ENCODE peak calls at places on chromosome 14, in six cellular contexts. One of them, this sample, is unnamed.

GRCh38 chr14:85934123-85934885 is 404.4 kb downstream of the FLRT2 start:
- DNase-seq in activated CD4-positive, alpha-beta T cell treated with anti-CD3 and anti-CD28 coated beads, Interleukin-2, amount 50 U/mL, for 1 hour: peak
- DNase-seq in stimulated activated CD8-positive, alpha-beta memory T cell treated with anti-CD3 and anti-CD28 coated beads, Interleukin-2, amount 100 ng/mL, for 1 hour: peak
- DNase-seq in stimulated activated naive B cell treated with anti-CD40 and anti-IgM and Interleukin-4, amounts not matched to agents 10 μg/mL and 1 μg/mL and 100 μg/mL, for 72 hours: peak
- DNase-seq in CD8-positive, alpha-beta memory T cell: peak
- DNase-seq in Right ventricle myocardium superior: no peak
- DNase-seq in this sample: no peak

GRCh38 chr14:38074091-38074490 is 133.6 kb upstream of the SSTR1 start:
- DNase-seq in activated CD4-positive, alpha-beta T cell treated with anti-CD3 and anti-CD28 coated beads, Interleukin-2, amount 50 U/mL, for 1 hour: no peak
- DNase-seq in stimulated activated CD8-positive, alpha-beta memory T cell treated with anti-CD3 and anti-CD28 coated beads, Interleukin-2, amount 100 ng/mL, for 1 hour: no peak
- DNase-seq in stimulated activated naive B cell treated with anti-CD40 and anti-IgM and Interleukin-4, amounts not matched to agents 10 μg/mL and 1 μg/mL and 100 μg/mL, for 72 hours: no peak
- DNase-seq in CD8-positive, alpha-beta memory T cell: no peak
- DNase-seq in Right ventricle myocardium superior: no peak
- DNase-seq in this sample: no peak

GRCh38 chr14:32576088-32576795 is 247.1 kb downstream of the AKAP6 start:
- DNase-seq in activated CD4-positive, alpha-beta T cell treated with anti-CD3 and anti-CD28 coated beads, Interleukin-2, amount 50 U/mL, for 1 hour: peak
- DNase-seq in stimulated activated CD8-positive, alpha-beta memory T cell treated with anti-CD3 and anti-CD28 coated beads, Interleukin-2, amount 100 ng/mL, for 1 hour: peak
- DNase-seq in stimulated activated naive B cell treated with anti-CD40 and anti-IgM and Interleukin-4, amounts not matched to agents 10 μg/mL and 1 μg/mL and 100 μg/mL, for 72 hours: peak
- DNase-seq in CD8-positive, alpha-beta memory T cell: no peak
- DNase-seq in Right ventricle myocardium superior: no peak
- DNase-seq in this sample: peak

GRCh38 chr14:90421001-90421580 is 24.3 kb downstream of the CALM1 start:
- DNase-seq in activated CD4-positive, alpha-beta T cell treated with anti-CD3 and anti-CD28 coated beads, Interleukin-2, amount 50 U/mL, for 1 hour: no peak
- DNase-seq in stimulated activated CD8-positive, alpha-beta memory T cell treated with anti-CD3 and anti-CD28 coated beads, Interleukin-2, amount 100 ng/mL, for 1 hour: no peak
- DNase-seq in stimulated activated naive B cell treated with anti-CD40 and anti-IgM and Interleukin-4, amounts not matched to agents 10 μg/mL and 1 μg/mL and 100 μg/mL, for 72 hours: no peak
- DNase-seq in CD8-positive, alpha-beta memory T cell: no peak
- DNase-seq in Right ventricle myocardium superior: no peak
- DNase-seq in this sample: no peak

GRCh38 chr14:103584326-103584915 is 21.7 kb downstream of the COA8 start:
- DNase-seq in activated CD4-positive, alpha-beta T cell treated with anti-CD3 and anti-CD28 coated beads, Interleukin-2, amount 50 U/mL, for 1 hour: no peak
- DNase-seq in stimulated activated CD8-positive, alpha-beta memory T cell treated with anti-CD3 and anti-CD28 coated beads, Interleukin-2, amount 100 ng/mL, for 1 hour: no peak
- DNase-seq in stimulated activated naive B cell treated with anti-CD40 and anti-IgM and Interleukin-4, amounts not matched to agents 10 μg/mL and 1 μg/mL and 100 μg/mL, for 72 hours: no peak
- DNase-seq in CD8-positive, alpha-beta memory T cell: no peak
- DNase-seq in Right ventricle myocardium superior: peak
- DNase-seq in this sample: no peak

GRCh38 chr14:52055215-52055614 is 13.6 kb downstream of the NID2 start:
- DNase-seq in activated CD4-positive, alpha-beta T cell treated with anti-CD3 and anti-CD28 coated beads, Interleukin-2, amount 50 U/mL, for 1 hour: no peak
- DNase-seq in stimulated activated CD8-positive, alpha-beta memory T cell treated with anti-CD3 and anti-CD28 coated beads, Interleukin-2, amount 100 ng/mL, for 1 hour: no peak
- DNase-seq in stimulated activated naive B cell treated with anti-CD40 and anti-IgM and Interleukin-4, amounts not matched to agents 10 μg/mL and 1 μg/mL and 100 μg/mL, for 72 hours: no peak
- DNase-seq in CD8-positive, alpha-beta memory T cell: no peak
- DNase-seq in Right ventricle myocardium superior: no peak
- DNase-seq in this sample: no peak

GRCh38 chr14:88983755-88984154 is 159.3 kb downstream of the TTC8 start:
- DNase-seq in activated CD4-positive, alpha-beta T cell treated with anti-CD3 and anti-CD28 coated beads, Interleukin-2, amount 50 U/mL, for 1 hour: no peak
- DNase-seq in stimulated activated CD8-positive, alpha-beta memory T cell treated with anti-CD3 and anti-CD28 coated beads, Interleukin-2, amount 100 ng/mL, for 1 hour: no peak
- DNase-seq in stimulated activated naive B cell treated with anti-CD40 and anti-IgM and Interleukin-4, amounts not matched to agents 10 μg/mL and 1 μg/mL and 100 μg/mL, for 72 hours: no peak
- DNase-seq in CD8-positive, alpha-beta memory T cell: no peak
- DNase-seq in Right ventricle myocardium superior: no peak
- DNase-seq in this sample: no peak

GRCh38 chr14:100530270-100531072 is 56.7 kb downstream of the BEGAIN start:
- DNase-seq in activated CD4-positive, alpha-beta T cell treated with anti-CD3 and anti-CD28 coated beads, Interleukin-2, amount 50 U/mL, for 1 hour: no peak
- DNase-seq in stimulated activated CD8-positive, alpha-beta memory T cell treated with anti-CD3 and anti-CD28 coated beads, Interleukin-2, amount 100 ng/mL, for 1 hour: no peak
- DNase-seq in stimulated activated naive B cell treated with anti-CD40 and anti-IgM and Interleukin-4, amounts not matched to agents 10 μg/mL and 1 μg/mL and 100 μg/mL, for 72 hours: no peak
- DNase-seq in CD8-positive, alpha-beta memory T cell: no peak
- DNase-seq in Right ventricle myocardium superior: no peak
- DNase-seq in this sample: no peak